ENCODE peak calls at places on chromosomes 13 and 19, in nine cellular contexts. J is psoas muscle; C is IMR-90; E is testis; M is CD8-positive, alpha-beta T cell; T is tibial nerve; W is cardiac muscle cell; R is fibroblast of lung; A is right cardiac atrium. N is an unnamed sample. For H3K4me1, the result is how much of the 10 kb centered on the place peaks cover.

GRCh38 chr13:45269204-45269603 is 68.4 kb upstream of the KCTD4 start:
- DNase-seq in J (no peak), C (peak), E (no peak), M (no peak), T (no peak), W (peak), R (peak), A (no peak), N (no peak)

GRCh38 chr13:52642131-52642530 is at the start of gene HNRNPA1L2:
- DNase-seq in J (no peak), C (no peak), E (no peak), M (no peak), T (no peak), W (no peak), R (no peak), A (no peak), N (no peak)

GRCh38 chr19:23118400-23118799 is 1.6 kb downstream of the ZNF730 start:
- DNase-seq in J (no peak), C (no peak), E (no peak), M (no peak), T (no peak), W (no peak), R (no peak), A (no peak), N (no peak)

GRCh38 chr13:43880930-43881329 is 1.2 kb downstream of the LACC1 start:
- DNase-seq in J (no peak), C (no peak), E (peak), M (no peak), T (no peak), W (peak), R (peak), A (no peak), N (no peak)

GRCh38 chr13:48319458-48320395 is 16.2 kb downstream of the RB1 start:
- DNase-seq in J (no peak), C (no peak), E (no peak), M (no peak), T (no peak), W (no peak), R (no peak), A (peak), N (no peak)

GRCh38 chr13:79936368-79937136 is 404.4 kb downstream of the SPRY2 start:
- DNase-seq in J (no peak), C (peak), E (no peak), M (no peak), T (no peak), W (peak), R (peak), A (peak), N (peak)

GRCh38 chr13:105773887-105774538 is 761.4 kb downstream of the EFNB2 start:
- DNase-seq in J (no peak), C (peak), E (no peak), M (no peak), T (no peak), W (peak), R (peak), A (no peak), N (peak)

GRCh38 chr19:11659612-11660011 is 62.3 kb downstream of the ZNF627 start:
- DNase-seq in J (no peak), C (peak), E (no peak), M (no peak), T (no peak), W (peak), R (no peak), A (no peak), N (no peak)

GRCh38 chr19:16927883-16928282 is 39.1 kb downstream of the F2RL3 start:
- DNase-seq in J (no peak), C (no peak), E (no peak), M (no peak), T (no peak), W (no peak), R (no peak), A (no peak), N (no peak)

GRCh38 chr19:22600690-22601648 is 33.2 kb upstream of the ZNF492 start:
- DNase-seq in J (no peak), C (no peak), E (no peak), M (no peak), T (no peak), W (no peak), R (no peak), A (no peak), N (no peak)

GRCh38 chr13:97432917-97433726 is 847 bp upstream of the RAP2A start:
- DNase-seq in J (peak), C (peak), E (peak), M (peak), T (peak), W (peak), R (peak), A (peak), N (peak)

GRCh38 chr13:101939370-101939769 is 462.5 kb downstream of the FGF14 start:
- DNase-seq in J (no peak), C (no peak), E (no peak), M (no peak), T (no peak), W (no peak), R (no peak), A (no peak), N (no peak)

GRCh38 chr19:16075430-16076153 is 703 bp upstream of the TPM4 start:
- DNase-seq in J (no peak), C (no peak), E (no peak), M (no peak), T (no peak), W (peak), R (peak), A (no peak), N (no peak)

GRCh38 chr19:3656073-3656746 is 29.6 kb upstream of the CACTIN start:
- DNase-seq in J (no peak), C (peak), E (no peak), M (no peak), T (no peak), W (peak), R (peak), A (peak), N (no peak)

GRCh38 chr19:1155352-1156304 is 18.4 kb downstream of the SBNO2 start:
- DNase-seq in J (no peak), C (no peak), E (no peak), M (no peak), T (no peak), W (peak), R (no peak), A (peak), N (no peak)

GRCh38 chr19:4057913-4058695 is 8.6 kb downstream of the ZBTB7A start:
- DNase-seq in J (peak), C (peak), E (peak), M (peak), T (peak), W (peak), R (peak), A (peak), N (peak)

GRCh38 chr19:44758596-44758995 is 10.1 kb downstream of the BCL3 start:
- DNase-seq in J (no peak), C (no peak), E (no peak), M (no peak), T (no peak), W (peak), R (no peak), A (peak), N (peak)

GRCh38 chr13:43785166-43785680 is 1.5 kb downstream of the ENOX1 start:
- DNase-seq in J (no peak), C (peak), E (no peak), M (no peak), T (no peak), W (peak), R (no peak), A (no peak), N (no peak)

GRCh38 chr19:10603084-10603872 is 16.2 kb upstream of the AP1M2 start:
- DNase-seq in J (peak), C (no peak), E (no peak), M (peak), T (no peak), W (peak), R (no peak), A (peak), N (peak)

GRCh38 chr13:106440846-106441245 is 94.6 kb downstream of the EFNB2 start:
- DNase-seq in J (no peak), C (no peak), E (no peak), M (no peak), T (no peak), W (peak), R (no peak), A (no peak), N (no peak)

GRCh38 chr13:40172149-40172591 is 494.3 kb downstream of the FOXO1 start:
- DNase-seq in J (no peak), C (no peak), E (no peak), M (no peak), T (no peak), W (no peak), R (no peak), A (peak), N (no peak)

GRCh38 chr19:17091758-17092333 is 16.3 kb downstream of the MYO9B start:
- DNase-seq in J (peak), C (no peak), E (no peak), M (peak), T (no peak), W (no peak), R (no peak), A (peak), N (no peak)

GRCh38 chr19:57056972-57057371 is 62.8 kb upstream of the USP29 start:
- DNase-seq in J (peak), C (peak), E (peak), M (no peak), T (no peak), W (peak), R (peak), A (peak), N (no peak)

GRCh38 chr19:8311461-8312260 is 3.5 kb upstream of the CD320 start:
- DNase-seq in J (peak), C (no peak), E (no peak), M (no peak), T (no peak), W (no peak), R (no peak), A (peak), N (no peak)

GRCh38 chr13:57569981-57570380 is 61.6 kb upstream of the PCDH17 start:
- DNase-seq in J (no peak), C (no peak), E (no peak), M (no peak), T (no peak), W (no peak), R (no peak), A (no peak), N (no peak)

GRCh38 chr13:25032160-25032559 is 63.8 kb upstream of the PABPC3 start:
- DNase-seq in J (no peak), C (no peak), E (no peak), M (no peak), T (no peak), W (no peak), R (no peak), A (no peak), N (no peak)

GRCh38 chr13:37102896-37103295 is 2.6 kb downstream of the CSNK1A1L start:
- DNase-seq in J (no peak), C (no peak), E (no peak), M (no peak), T (no peak), W (no peak), R (no peak), A (no peak), N (no peak)

GRCh38 chr13:60788156-60788829 is 391.3 kb downstream of the TDRD3 start:
- DNase-seq in J (peak), C (no peak), E (peak), M (no peak), T (no peak), W (peak), R (peak), A (peak), N (no peak)

GRCh38 chr13:24124789-24125476 is 35.6 kb upstream of the SPATA13 start:
- DNase-seq in J (no peak), C (peak), E (no peak), M (no peak), T (no peak), W (no peak), R (no peak), A (no peak), N (no peak)

GRCh38 chr19:30202060-30202600 is 170.1 kb upstream of the ZNF536 start:
- DNase-seq in J (no peak), C (no peak), E (no peak), M (no peak), T (no peak), W (no peak), R (no peak), A (no peak), N (no peak)

GRCh38 chr19:19149402-19149801 is 11.1 kb upstream of the TMEM161A start:
- DNase-seq in J (no peak), C (no peak), E (no peak), M (no peak), T (no peak), W (no peak), R (no peak), A (no peak), N (no peak)

GRCh38 chr19:19146865-19147264 is 8.6 kb upstream of the TMEM161A start:
- DNase-seq in J (no peak), C (no peak), E (no peak), M (no peak), T (no peak), W (no peak), R (no peak), A (peak), N (no peak)

GRCh38 chr19:19147344-19147743 is 9.1 kb upstream of the TMEM161A start:
- DNase-seq in J (no peak), C (no peak), E (no peak), M (no peak), T (no peak), W (no peak), R (no peak), A (no peak), N (no peak)

GRCh38 chr19:19145281-19145999 is 7.2 kb upstream of the TMEM161A start:
- DNase-seq in J (no peak), C (no peak), E (no peak), M (no peak), T (no peak), W (no peak), R (no peak), A (peak), N (no peak)

GRCh38 chr19:19146000-19146608 is 7.8 kb upstream of the TMEM161A start:
- DNase-seq in J (peak), C (peak), E (peak), M (peak), T (peak), W (peak), R (peak), A (peak), N (peak)
- H3K4me3 ChIP-seq in J (peak), C (no peak), E (peak), M (no peak), T (peak), W (no peak), R (no peak), A (no peak), N (no peak)

DNA sequence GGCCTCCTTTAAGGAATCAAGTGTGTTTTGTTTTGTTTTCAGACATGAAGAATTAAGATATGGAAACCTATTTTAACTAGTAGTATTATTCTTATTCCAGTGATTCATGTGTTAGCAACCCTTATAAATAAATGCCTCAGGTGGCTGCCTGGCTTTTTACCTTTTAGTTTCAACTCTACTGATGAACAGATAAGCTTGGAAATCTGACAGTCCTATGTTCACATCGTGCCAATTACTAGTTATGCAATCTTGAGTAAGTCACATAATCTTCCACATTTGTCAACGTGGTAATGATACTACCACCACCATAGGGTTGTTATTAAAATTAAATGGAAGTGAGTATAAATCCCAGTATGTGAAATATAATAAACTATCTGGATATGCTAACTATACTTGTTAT is 64.3 kb downstream of the TBC1D4 start:
- DNase-seq in J (no peak), C (no peak), E (no peak), M (no peak), T (no peak), W (no peak), R (no peak), A (no peak), N (no peak)
- H3K4me1 ChIP-seq in J (half or more), C (under half), E (under half), M (under half), T (half or more), W (half or more), R (under half), A (under half), N (under half)

DNA sequence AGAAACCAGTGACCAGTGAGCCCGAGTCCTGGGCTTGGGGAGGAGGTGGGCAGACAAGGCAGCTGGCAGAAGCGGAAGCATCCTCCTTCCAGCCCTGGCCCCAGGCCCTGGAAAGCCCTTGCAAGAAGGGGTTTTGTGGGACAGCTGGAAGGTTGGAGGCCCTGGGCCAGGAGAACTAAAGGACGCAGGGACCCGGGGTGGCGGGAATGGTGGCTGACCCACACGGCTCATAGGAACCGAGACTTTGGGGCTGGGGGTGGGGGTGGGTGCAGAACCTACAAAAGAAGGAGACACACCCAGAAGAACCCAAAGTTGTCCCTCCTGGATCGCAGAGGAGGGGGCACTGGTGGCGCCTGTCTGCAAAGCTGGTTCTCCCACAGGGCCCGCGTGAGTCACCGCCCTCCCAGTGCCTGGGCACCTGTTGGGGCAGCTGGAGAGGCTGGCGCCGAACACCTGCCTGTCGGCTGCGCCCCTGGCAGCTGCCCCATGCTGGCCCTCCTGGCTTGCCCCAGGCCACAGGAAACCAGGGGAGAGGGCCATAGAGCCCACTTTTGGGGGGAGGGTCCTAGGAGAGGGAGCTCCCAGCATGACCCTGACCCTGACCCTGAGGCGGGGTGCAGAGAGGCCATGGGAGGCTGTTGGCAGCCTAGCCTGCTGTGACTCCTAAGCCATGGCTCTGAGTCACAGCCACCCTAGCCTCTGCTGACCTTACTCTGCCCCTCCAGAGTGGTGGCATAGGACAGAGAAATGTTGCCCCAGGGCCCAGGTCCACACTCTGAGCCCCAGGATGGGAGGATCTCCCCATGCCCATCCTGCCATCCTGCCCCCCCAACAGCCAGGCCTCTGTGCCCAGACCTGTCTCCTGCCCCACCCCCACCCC is 768 bp downstream of the DMPK start:
- DNase-seq in J (peak), C (no peak), E (no peak), M (no peak), T (no peak), W (no peak), R (no peak), A (no peak), N (no peak)
- H3K4me3 ChIP-seq in J (peak), C (peak), E (peak), M (no peak), T (peak), W (peak), R (peak), A (peak), N (peak)

GRCh38 chr19:55657004-55657747 is 2.3 kb downstream of the U2AF2 start:
- DNase-seq in J (no peak), C (no peak), E (no peak), M (no peak), T (no peak), W (peak), R (no peak), A (no peak), N (no peak)
- H3K4me1 ChIP-seq in J (under half), C (under half), E (half or more), M (under half), T (half or more), W (under half), R (under half), A (under half), N (under half)

DNA sequence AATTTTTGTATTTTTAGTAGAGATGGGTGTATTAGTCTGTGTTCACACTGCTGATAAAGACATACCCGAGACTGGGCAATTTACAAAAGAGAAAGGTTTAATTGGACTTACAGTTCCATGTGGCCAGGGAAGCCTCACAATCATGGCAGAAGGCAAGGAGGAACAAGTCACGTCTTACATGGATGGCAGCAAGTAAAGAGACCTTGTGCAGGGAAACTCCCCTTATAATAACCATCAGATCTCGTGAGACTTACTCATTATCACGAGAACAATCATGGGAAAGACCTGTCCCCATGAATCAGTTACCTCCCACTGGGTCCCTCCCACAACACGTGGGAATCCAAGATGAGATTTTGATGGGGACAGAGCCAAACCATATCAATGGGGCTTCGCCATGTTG is 14.6 kb downstream of the ZNF333 start:
- DNase-seq in J (no peak), C (no peak), E (no peak), M (no peak), T (no peak), W (no peak), R (no peak), A (no peak), N (no peak)
- H3K4me3 ChIP-seq in J (no peak), C (no peak), E (no peak), M (no peak), T (no peak), W (no peak), R (no peak), A (no peak), N (no peak)

GRCh38 chr13:28513745-28514144 is 18.8 kb upstream of the FLT1 start:
- DNase-seq in J (no peak), C (no peak), E (no peak), M (no peak), T (no peak), W (no peak), R (no peak), A (no peak), N (no peak)
- H3K4me1 ChIP-seq in J (under half), C (under half), E (under half), M (under half), T (under half), W (under half), R (under half), A (under half), N (under half)

GRCh38 chr13:75518439-75519088 is 19.1 kb downstream of the COMMD6 start:
- DNase-seq in J (no peak), C (no peak), E (no peak), M (no peak), T (no peak), W (no peak), R (no peak), A (peak), N (no peak)

GRCh38 chr13:75521956-75522355 is 15.7 kb downstream of the COMMD6 start:
- DNase-seq in J (no peak), C (no peak), E (no peak), M (no peak), T (no peak), W (no peak), R (no peak), A (no peak), N (no peak)
- H3K4me3 ChIP-seq in J (no peak), C (no peak), E (no peak), M (no peak), T (no peak), W (no peak), R (no peak), A (no peak), N (no peak)

N was measured in hepatocyte.